ENCODE peak calls at places on chromosomes 6 and 20, in seven cellular contexts. U is breast epithelium, E is astrocyte, M is tibial artery, A is IMR-90, Z is spleen, V is HCT116. X is an unnamed sample.

GRCh38 chr6:64932486-64932885 is 774.5 kb downstream of the EYS start:
- DNase-seq in E (no peak), Z (no peak), V (no peak), U (no peak), M (no peak), A (peak; percentile 0), X (no peak)

GRCh38 chr20:50436052-50436656 is 74.0 kb upstream of the PTPN1 start:
- DNase-seq in Z (no peak), U (no peak), A (no peak), E (no peak), M (no peak), V (no peak), X (no peak)

GRCh38 chr20:62776692-62777527 is 19.4 kb upstream of the MRGBP start:
- DNase-seq in A (peak; percentile 13), E (no peak), Z (peak; percentile 85), V (peak; percentile 75), U (no peak), M (no peak), X (no peak)

GRCh38 chr6:137033828-137034227 is 10.9 kb downstream of the IL20RA start:
- DNase-seq in M (no peak), Z (no peak), V (no peak), U (no peak), E (peak; percentile 75), A (no peak), X (no peak)

GRCh38 chr6:149012040-149012545 is 265.3 kb downstream of the UST start:
- DNase-seq in V (peak; percentile 65), A (peak; percentile 100), E (peak; percentile 98), U (no peak), M (no peak), Z (no peak), X (peak; percentile 85)

GRCh38 chr6:132919028-132919427 is 104.7 kb downstream of the RPS12 start:
- DNase-seq in M (no peak), V (no peak), E (peak; percentile 43), U (no peak), Z (no peak), A (peak; percentile 36), X (no peak)

GRCh38 chr6:2942916-2943563 is 28.3 kb downstream of the SERPINB6 start:
- DNase-seq in M (no peak), E (no peak), A (no peak), V (no peak), Z (peak; percentile 52), U (peak; percentile 2), X (no peak)

GRCh38 chr6:134822920-134823430 is 126.9 kb downstream of the ALDH8A1 start:
- DNase-seq in E (peak; percentile 66), A (peak; percentile 90), Z (no peak), V (peak; percentile 86), M (no peak), U (no peak), X (peak; percentile 73)

GRCh38 chr20:49676581-49677291 is 36.9 kb downstream of the B4GALT5 start:
- DNase-seq in U (no peak), M (no peak), A (peak; percentile 71), E (peak; percentile 67), Z (no peak), V (no peak), X (no peak)

GRCh38 chr20:2671977-2672376 is 8.0 kb upstream of the IDH3B start:
- DNase-seq in A (no peak), V (no peak), E (no peak), M (no peak), Z (peak; percentile 9), U (no peak), X (no peak)

GRCh38 chr6:156534594-156534993 is 242.6 kb upstream of the ARID1B start:
- DNase-seq in E (no peak), V (no peak), U (no peak), Z (no peak), A (no peak), M (no peak), X (no peak)

GRCh38 chr6:52360028-52360427 is 1.9 kb upstream of the PAQR8 start:
- DNase-seq in A (no peak), E (no peak), U (no peak), V (no peak), M (no peak), Z (no peak), X (no peak)

GRCh38 chr6:102356170-102356569 is 962.7 kb downstream of the GRIK2 start:
- DNase-seq in A (no peak), Z (peak; percentile 16), M (no peak), V (no peak), E (no peak), U (no peak), X (no peak)

GRCh38 chr20:32315399-32315798 is 37.9 kb downstream of the KIF3B start:
- DNase-seq in E (no peak), M (no peak), Z (peak; percentile 32), V (no peak), A (no peak), U (no peak), X (no peak)

GRCh38 chr20:32312718-32313424 is 35.4 kb downstream of the KIF3B start:
- DNase-seq in U (no peak), M (no peak), E (no peak), V (no peak), Z (no peak), A (no peak), X (no peak)

GRCh38 chr20:32315885-32316284 is 38.4 kb downstream of the KIF3B start:
- DNase-seq in E (no peak), V (no peak), M (no peak), A (no peak), U (no peak), Z (no peak), X (no peak)

GRCh38 chr20:32316667-32317066 is 39.2 kb downstream of the KIF3B start:
- DNase-seq in A (peak; percentile 44), U (no peak), E (no peak), M (no peak), V (no peak), Z (no peak), X (no peak)

DNA sequence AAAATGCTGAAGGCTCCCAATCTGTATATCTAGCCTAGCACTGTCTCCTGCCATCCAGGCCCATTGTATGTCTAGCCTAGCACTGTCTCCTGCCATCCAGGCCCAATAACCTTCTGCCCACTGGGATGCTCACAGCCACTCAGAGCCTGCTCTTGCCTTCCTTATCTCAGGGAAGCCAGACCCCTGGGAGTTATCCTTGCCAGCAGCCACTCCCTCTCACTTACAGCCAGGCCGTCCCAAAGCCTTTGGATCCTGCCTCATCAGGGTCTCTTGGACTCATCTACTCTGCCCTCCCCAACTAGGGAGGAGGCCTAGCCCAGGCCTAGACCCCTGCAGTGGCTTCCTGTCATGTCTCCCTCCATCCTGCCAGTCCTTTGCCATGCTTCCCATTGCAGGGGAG is 37.3 kb downstream of the KIF3B start:
- DNase-seq in M (no peak), V (no peak), E (no peak), U (no peak), Z (peak; percentile 47), A (no peak), X (no peak)
- H3K27ac ChIP-seq in M (no peak overlapping the region), V (no peak overlapping the region), E (no peak overlapping the region), U (no peak overlapping the region), Z (no peak overlapping the region), A (no peak overlapping the region), X (no peak overlapping the region)

DNA sequence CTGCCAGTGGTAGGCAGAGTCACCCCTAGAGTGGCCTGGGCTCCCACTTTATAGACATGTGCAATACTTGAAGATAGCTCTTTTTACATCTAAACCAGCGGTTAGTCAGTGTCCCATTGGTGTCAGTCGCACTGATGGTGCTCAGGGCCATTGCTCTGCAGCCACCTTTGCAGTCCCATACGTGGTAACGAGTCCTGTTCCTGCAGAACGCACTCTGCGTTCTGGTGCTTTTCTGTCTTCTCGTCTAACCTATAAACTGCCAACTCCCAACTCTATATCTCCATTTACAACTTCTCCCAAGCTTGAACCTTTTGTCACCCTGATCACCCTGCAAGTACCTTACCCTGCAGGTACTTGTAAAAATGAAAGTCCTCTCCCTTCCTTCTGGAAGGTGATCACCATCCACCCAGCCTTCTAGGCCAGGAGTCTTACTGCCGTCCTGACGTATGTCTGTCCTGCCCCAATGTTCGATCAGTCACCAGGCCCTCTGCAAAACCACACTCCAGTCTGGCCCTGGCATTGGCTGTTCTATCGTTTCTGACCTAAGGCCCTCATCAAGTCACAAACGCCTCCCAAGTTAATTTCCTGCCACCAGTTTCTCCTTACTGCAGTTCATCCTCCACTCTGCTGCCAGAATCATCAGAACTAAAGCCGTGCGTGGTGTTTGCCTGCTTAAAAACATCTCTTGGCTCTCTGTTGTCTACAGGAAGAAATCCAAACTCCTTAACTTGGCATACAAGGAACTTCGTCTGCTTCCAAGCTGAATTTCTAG is 7.9 kb downstream of the RREB1 start:
- DNase-seq in U (no peak), V (no peak), A (no peak), M (no peak), Z (no peak), E (no peak), X (no peak)
- H3K27ac ChIP-seq in U (peak overlapping the region; percentile 78), V (no peak overlapping the region), A (no peak overlapping the region), M (peak overlapping the region; percentile 33), Z (no peak overlapping the region), E (no peak overlapping the region), X (no peak overlapping the region)

GRCh38 chr20:45070932-45071632 is 29.8 kb downstream of the KCNS1 start:
- DNase-seq in E (no peak), V (no peak), A (peak; percentile 26), Z (no peak), M (no peak), U (no peak), X (no peak)
- H3K27ac ChIP-seq in E (no peak overlapping the region), V (no peak overlapping the region), A (no peak overlapping the region), Z (no peak overlapping the region), M (no peak overlapping the region), U (no peak overlapping the region), X (no peak overlapping the region)

GRCh38 chr6:75611011-75611701 is 9.5 kb downstream of the SENP6 start:
- DNase-seq in V (no peak), U (no peak), Z (no peak), E (peak; percentile 44), A (no peak), M (no peak), X (no peak)

GRCh38 chr6:75612434-75612833 is 10.8 kb downstream of the SENP6 start:
- DNase-seq in E (no peak), U (no peak), M (no peak), A (no peak), V (no peak), Z (no peak), X (no peak)

GRCh38 chr6:75609639-75610590 is 8.2 kb downstream of the SENP6 start:
- DNase-seq in V (no peak), Z (no peak), E (peak; percentile 77), M (no peak), U (no peak), A (peak; percentile 77), X (no peak)

GRCh38 chr6:75611702-75612375 is 10.2 kb downstream of the SENP6 start:
- DNase-seq in E (peak; percentile 26), Z (no peak), U (no peak), A (peak; percentile 33), V (no peak), M (no peak), X (no peak)

GRCh38 chr6:75612921-75613534 is 11.3 kb downstream of the SENP6 start:
- DNase-seq in M (no peak), A (no peak), V (no peak), Z (no peak), E (no peak), U (no peak), X (no peak)
- H3K27ac ChIP-seq in M (peak overlapping the region; percentile 74), A (no peak overlapping the region), V (no peak overlapping the region), Z (peak overlapping the region; percentile 41), E (no peak overlapping the region), U (no peak overlapping the region), X (no peak overlapping the region)

X was measured in SJSA1.